ENCODE peak calls at places on chromosomes 7 and 10, in eight cellular contexts. T is thyroid gland, R is brain microvascular endothelial cell, M is fibroblast of lung, E is cardiac fibroblast, V is IMR-90, A is lower lobe of right lung, H is fibroblast of pulmonary artery. I is an unnamed sample.

GRCh38 chr7:152899482-152900166 is 140.1 kb downstream of the ACTR3B start:
- DNase-seq in T (peak), E (peak), V (no peak), H (no peak), A (peak), M (peak), R (no peak), I (peak)

GRCh38 chr10:8314486-8314885 is 260.0 kb downstream of the GATA3 start:
- DNase-seq in T (no peak), A (no peak), E (no peak), R (no peak), H (no peak), M (no peak), V (no peak), I (no peak)

GRCh38 chr7:140197218-140197890 is 20.6 kb upstream of the KDM7A start:
- DNase-seq in M (no peak), T (no peak), H (no peak), V (no peak), A (no peak), R (no peak), E (no peak), I (no peak)

GRCh38 chr7:13035233-13035632 is 347.8 kb downstream of the ARL4A start:
- DNase-seq in T (no peak), H (no peak), R (no peak), M (no peak), A (no peak), V (no peak), E (no peak), I (no peak)

GRCh38 chr7:17773289-17773626 is 167.0 kb downstream of the SNX13 start:
- DNase-seq in V (peak), R (peak), H (peak), E (peak), M (peak), T (no peak), A (no peak), I (peak)

GRCh38 chr10:71393841-71394475 is 2.8 kb upstream of the CDH23 start:
- DNase-seq in H (no peak), E (no peak), V (no peak), A (no peak), M (no peak), R (no peak), T (no peak), I (no peak)

GRCh38 chr10:76874151-76874550 is 763.5 kb downstream of the KCNMA1 start:
- DNase-seq in A (no peak), T (peak), R (peak), V (no peak), H (peak), M (peak), E (peak), I (peak)

GRCh38 chr7:102195361-102195760 is 91.3 kb upstream of the SH2B2 start:
- DNase-seq in M (no peak), H (no peak), E (no peak), T (no peak), R (no peak), A (no peak), V (no peak), I (no peak)

GRCh38 chr7:150753826-150754603 is 16.8 kb downstream of the GIMAP5 start:
- DNase-seq in R (no peak), A (no peak), V (no peak), H (peak), T (no peak), M (no peak), E (no peak), I (no peak)

GRCh38 chr7:150971242-150972048 is 6.7 kb downstream of the KCNH2 start:
- DNase-seq in R (no peak), M (no peak), E (no peak), A (no peak), V (no peak), H (no peak), T (no peak), I (peak)

GRCh38 chr7:132518102-132518838 is 58.0 kb downstream of the PLXNA4 start:
- DNase-seq in E (no peak), A (no peak), M (no peak), V (no peak), R (no peak), H (no peak), T (no peak), I (peak)

GRCh38 chr10:94046152-94046551 is 52.4 kb downstream of the PLCE1 start:
- DNase-seq in M (no peak), T (no peak), E (no peak), V (no peak), H (no peak), A (no peak), R (no peak), I (no peak)

GRCh38 chr10:94042814-94043175 is 49.1 kb downstream of the PLCE1 start:
- DNase-seq in M (peak), V (no peak), E (no peak), T (no peak), A (no peak), H (no peak), R (no peak), I (no peak)

GRCh38 chr10:94043431-94043990 is 49.8 kb downstream of the PLCE1 start:
- DNase-seq in R (no peak), A (no peak), E (no peak), V (no peak), M (no peak), T (no peak), H (no peak), I (no peak)

GRCh38 chr10:94038024-94038423 is 44.3 kb downstream of the PLCE1 start:
- DNase-seq in R (peak), H (no peak), E (peak), M (peak), V (peak), T (peak), A (no peak), I (peak)

GRCh38 chr10:94042001-94042813 is 48.5 kb downstream of the PLCE1 start:
- DNase-seq in M (peak), T (no peak), V (peak), H (peak), R (peak), A (no peak), E (peak), I (peak)
- H3K4me3 ChIP-seq in M (no peak), T (no peak), V (no peak), H (no peak), R (no peak), A (no peak), E (no peak), I (no peak)

DNA sequence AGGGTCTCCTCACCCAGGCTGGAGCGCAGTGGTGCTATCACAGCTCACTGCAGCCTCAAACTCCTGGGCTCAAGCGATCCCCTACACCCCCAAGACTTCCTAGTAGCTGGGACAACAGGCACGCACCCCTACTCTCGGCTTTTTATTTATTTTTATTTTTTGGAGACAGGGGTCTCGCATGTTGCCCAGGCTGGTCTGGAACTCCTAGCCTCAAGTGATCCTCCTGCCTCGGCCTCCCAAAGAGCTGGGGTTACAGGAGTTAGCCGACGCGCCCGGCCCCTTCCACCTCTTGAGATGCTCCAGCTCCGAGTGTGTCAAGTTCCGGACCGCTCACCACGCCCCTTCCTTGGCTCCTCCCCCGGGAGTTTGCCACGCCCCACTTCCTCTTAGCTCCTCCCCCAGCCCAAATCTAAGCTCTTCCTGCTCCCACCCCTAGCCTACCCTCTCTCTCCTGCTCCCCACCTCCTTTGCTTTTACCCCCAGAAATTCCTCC is 6.3 kb downstream of the NAT16 start:
- DNase-seq in V (no peak), M (no peak), R (no peak), E (peak), T (peak), A (no peak), H (peak), I (peak)
- H3K4me3 ChIP-seq in V (no peak), M (peak), R (no peak), E (no peak), T (no peak), A (peak), H (no peak), I (no peak)

DNA sequence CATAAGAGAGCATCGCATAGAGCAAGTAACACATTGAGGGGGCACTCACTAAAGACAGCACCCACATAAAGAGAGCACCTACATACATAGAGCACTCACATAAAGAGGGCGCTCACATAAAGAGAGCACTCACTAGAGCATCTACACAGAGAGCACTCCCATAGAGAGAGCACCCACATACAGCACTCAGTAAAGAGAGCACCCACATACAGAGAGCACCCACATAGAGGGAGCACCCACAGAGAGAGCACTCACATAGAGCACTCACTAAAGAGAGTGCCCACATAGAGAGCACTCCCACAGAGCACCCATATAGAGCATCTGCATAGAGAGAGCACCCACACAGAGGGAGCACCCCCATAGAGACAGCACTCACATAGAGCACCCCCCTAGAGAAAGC is 47.8 kb downstream of the INSIG1 start:
- DNase-seq in M (no peak), E (no peak), T (no peak), V (no peak), H (no peak), A (no peak), R (no peak), I (no peak)
- H3K4me3 ChIP-seq in M (no peak), E (no peak), T (no peak), V (no peak), H (no peak), A (no peak), R (no peak), I (no peak)

DNA sequence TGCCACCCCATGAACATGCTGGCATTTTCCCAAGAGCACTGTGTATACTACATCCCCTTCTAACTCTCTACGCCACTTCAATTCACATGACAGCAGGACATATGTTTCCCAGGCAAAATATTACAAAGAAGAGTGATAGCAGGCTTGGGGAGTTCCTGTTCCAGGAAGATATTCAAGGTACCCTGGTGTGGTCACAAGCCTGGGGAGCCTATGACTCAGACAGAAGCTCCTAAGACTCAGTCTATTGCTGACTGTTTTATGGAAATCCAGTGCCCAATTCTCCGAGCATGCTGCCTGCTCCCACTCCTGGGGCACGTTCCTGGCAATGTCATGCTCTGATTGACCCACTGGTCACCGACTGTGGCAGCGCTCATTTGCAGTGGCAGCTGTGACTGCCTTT is 23.5 kb upstream of the ABLIM1 start:
- DNase-seq in E (no peak), A (no peak), R (peak), T (peak), H (no peak), M (peak), V (peak), I (peak)
- H3K4me3 ChIP-seq in E (no peak), A (peak), R (no peak), T (no peak), H (no peak), M (no peak), V (no peak), I (no peak)